ENCODE peak calls at places on chromosomes 16 and 17, in five cellular contexts. One of them, this sample, is unnamed.

GRCh38 chr17:80248894-80249710 is 11.6 kb upstream of the RNF213 start:
- DNase-seq in HCT116: no peak
- DNase-seq in HepG2: no peak
- DNase-seq in GM12878: no peak
- DNase-seq in K562: peak
- DNase-seq in this sample: peak

GRCh38 chr16:11391576-11391975 is 46.3 kb downstream of the RMI2 start:
- DNase-seq in K562: no peak
- DNase-seq in HepG2: no peak
- DNase-seq in HCT116: no peak
- DNase-seq in GM12878: no peak
- DNase-seq in this sample: peak

GRCh38 chr17:14772776-14773175 is 471.9 kb downstream of the HS3ST3B1 start:
- DNase-seq in GM12878: no peak
- DNase-seq in HCT116: no peak
- DNase-seq in HepG2: no peak
- DNase-seq in K562: no peak
- DNase-seq in this sample: no peak

GRCh38 chr17:79949646-79950292 is 85.9 kb downstream of the TBC1D16 start:
- DNase-seq in K562: no peak
- DNase-seq in GM12878: no peak
- DNase-seq in HepG2: no peak
- DNase-seq in HCT116: no peak
- DNase-seq in this sample: peak

GRCh38 chr16:87550510-87550961 is 51.8 kb upstream of the JPH3 start:
- DNase-seq in GM12878: no peak
- DNase-seq in HCT116: no peak
- DNase-seq in HepG2: no peak
- DNase-seq in K562: peak
- DNase-seq in this sample: peak

GRCh38 chr16:89712476-89712805 is 8.3 kb downstream of the VPS9D1 start:
- DNase-seq in HCT116: no peak
- DNase-seq in HepG2: no peak
- DNase-seq in GM12878: no peak
- DNase-seq in K562: peak
- DNase-seq in this sample: peak

GRCh38 chr17:27245230-27245696 is 48.7 kb upstream of the WSB1 start:
- DNase-seq in HCT116: peak
- DNase-seq in K562: peak
- DNase-seq in GM12878: peak
- DNase-seq in HepG2: peak
- DNase-seq in this sample: peak

GRCh38 chr17:42519546-42520444 is 16.2 kb upstream of the NAGLU start:
- DNase-seq in GM12878: no peak
- DNase-seq in HepG2: peak
- DNase-seq in HCT116: peak
- DNase-seq in K562: no peak
- DNase-seq in this sample: no peak

GRCh38 chr17:10325036-10325435 is 47.8 kb downstream of the MYH13 start:
- DNase-seq in GM12878: no peak
- DNase-seq in HepG2: no peak
- DNase-seq in HCT116: no peak
- DNase-seq in K562: no peak
- DNase-seq in this sample: no peak

GRCh38 chr16:19238386-19238785 is 47.1 kb upstream of the CLEC19A start:
- DNase-seq in GM12878: no peak
- DNase-seq in HepG2: no peak
- DNase-seq in HCT116: no peak
- DNase-seq in K562: no peak
- DNase-seq in this sample: no peak

GRCh38 chr17:2042355-2042929 is 620 bp downstream of the OVCA2 start:
- DNase-seq in HepG2: no peak
- DNase-seq in GM12878: no peak
- DNase-seq in HCT116: no peak
- DNase-seq in K562: peak
- DNase-seq in this sample: peak
- TF ChIP-seq REST in HepG2: no peak
- TF ChIP-seq REST in GM12878: no peak
- TF ChIP-seq REST in HCT116: no peak
- TF ChIP-seq REST in K562: no peak
- TF ChIP-seq REST in this sample: no peak

GRCh38 chr17:40519089-40519775 is 17.8 kb upstream of the TNS4 start:
- DNase-seq in K562: no peak
- DNase-seq in HCT116: no peak
- DNase-seq in GM12878: no peak
- DNase-seq in HepG2: no peak
- DNase-seq in this sample: no peak
- TF ChIP-seq YY1 in K562: no peak
- TF ChIP-seq YY1 in HCT116: no peak
- TF ChIP-seq YY1 in GM12878: no peak
- TF ChIP-seq YY1 in HepG2: no peak
- TF ChIP-seq YY1 in this sample: no peak

GRCh38 chr17:6439951-6440350 is 4.3 kb upstream of the PIMREG start:
- DNase-seq in HCT116: no peak
- DNase-seq in HepG2: peak
- DNase-seq in GM12878: no peak
- DNase-seq in K562: no peak
- DNase-seq in this sample: no peak
- TF ChIP-seq REST in HCT116: no peak
- TF ChIP-seq REST in HepG2: no peak
- TF ChIP-seq REST in GM12878: no peak
- TF ChIP-seq REST in K562: no peak
- TF ChIP-seq REST in this sample: no peak

DNA sequence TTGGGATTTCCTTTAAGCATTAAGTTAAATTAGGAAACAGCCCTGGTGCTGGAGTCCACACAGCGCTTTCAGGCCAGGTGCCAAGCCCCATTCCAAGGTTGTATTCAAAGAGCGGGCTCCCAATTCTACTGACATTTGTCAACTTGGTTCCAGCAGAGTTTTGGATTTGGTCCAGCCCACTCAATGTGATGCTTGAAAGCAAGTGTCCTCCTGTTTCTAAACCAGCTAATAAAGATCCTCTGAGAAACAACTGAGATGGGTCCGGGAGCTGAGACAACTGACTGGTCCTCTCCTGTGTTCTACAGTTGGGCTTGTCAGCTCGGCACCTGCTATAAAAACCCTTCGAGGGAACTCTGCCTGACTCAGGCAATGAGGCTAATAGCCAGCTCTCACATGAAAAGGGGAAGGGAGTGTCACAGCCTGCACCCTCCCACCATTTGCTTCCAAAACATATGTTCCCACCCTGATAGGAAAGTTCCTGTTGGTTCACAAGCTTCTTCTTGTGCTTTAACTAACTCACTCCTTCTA is 11.4 kb downstream of the ERN1 start:
- DNase-seq in K562: peak
- DNase-seq in HepG2: no peak
- DNase-seq in HCT116: no peak
- DNase-seq in GM12878: no peak
- DNase-seq in this sample: no peak
- TF ChIP-seq YY1 in K562: no peak
- TF ChIP-seq YY1 in HepG2: no peak
- TF ChIP-seq YY1 in HCT116: no peak
- TF ChIP-seq YY1 in GM12878: no peak
- TF ChIP-seq YY1 in this sample: no peak

DNA sequence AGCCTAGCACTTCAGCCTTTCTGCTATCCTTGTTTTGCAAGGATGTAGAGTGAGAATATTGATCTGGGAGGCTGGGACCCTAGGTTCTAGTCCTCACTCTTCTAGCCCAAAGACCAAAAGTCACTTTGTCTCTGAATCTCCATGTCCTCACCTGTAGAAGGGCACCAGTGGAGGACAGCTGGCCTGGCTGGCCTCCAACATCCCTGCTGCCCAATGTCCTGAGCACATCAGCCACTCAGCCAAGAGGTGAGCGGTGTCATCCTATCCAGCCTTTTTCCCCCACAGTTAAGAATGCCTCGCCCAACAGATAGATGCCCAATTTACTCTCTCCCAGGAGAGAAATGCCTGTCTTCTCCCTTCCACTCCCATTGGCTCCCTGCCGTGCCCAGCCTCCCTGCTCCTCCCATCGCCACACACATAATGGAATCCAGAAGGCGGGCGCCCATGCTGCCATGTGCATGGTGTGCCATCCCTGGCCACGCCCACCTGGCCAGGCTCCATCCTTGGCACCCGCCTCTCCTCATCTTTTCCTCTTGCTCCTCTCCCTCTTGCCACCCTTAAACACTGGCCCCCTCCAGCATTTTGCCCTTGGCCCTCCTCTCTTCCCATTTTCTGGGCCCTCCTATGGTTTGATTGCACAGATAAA is 157.3 kb upstream of the SDK2 start:
- DNase-seq in GM12878: no peak
- DNase-seq in K562: no peak
- DNase-seq in HCT116: no peak
- DNase-seq in HepG2: no peak
- DNase-seq in this sample: no peak
- TF ChIP-seq REST in GM12878: no peak
- TF ChIP-seq REST in K562: no peak
- TF ChIP-seq REST in HCT116: no peak
- TF ChIP-seq REST in HepG2: no peak
- TF ChIP-seq REST in this sample: no peak

DNA sequence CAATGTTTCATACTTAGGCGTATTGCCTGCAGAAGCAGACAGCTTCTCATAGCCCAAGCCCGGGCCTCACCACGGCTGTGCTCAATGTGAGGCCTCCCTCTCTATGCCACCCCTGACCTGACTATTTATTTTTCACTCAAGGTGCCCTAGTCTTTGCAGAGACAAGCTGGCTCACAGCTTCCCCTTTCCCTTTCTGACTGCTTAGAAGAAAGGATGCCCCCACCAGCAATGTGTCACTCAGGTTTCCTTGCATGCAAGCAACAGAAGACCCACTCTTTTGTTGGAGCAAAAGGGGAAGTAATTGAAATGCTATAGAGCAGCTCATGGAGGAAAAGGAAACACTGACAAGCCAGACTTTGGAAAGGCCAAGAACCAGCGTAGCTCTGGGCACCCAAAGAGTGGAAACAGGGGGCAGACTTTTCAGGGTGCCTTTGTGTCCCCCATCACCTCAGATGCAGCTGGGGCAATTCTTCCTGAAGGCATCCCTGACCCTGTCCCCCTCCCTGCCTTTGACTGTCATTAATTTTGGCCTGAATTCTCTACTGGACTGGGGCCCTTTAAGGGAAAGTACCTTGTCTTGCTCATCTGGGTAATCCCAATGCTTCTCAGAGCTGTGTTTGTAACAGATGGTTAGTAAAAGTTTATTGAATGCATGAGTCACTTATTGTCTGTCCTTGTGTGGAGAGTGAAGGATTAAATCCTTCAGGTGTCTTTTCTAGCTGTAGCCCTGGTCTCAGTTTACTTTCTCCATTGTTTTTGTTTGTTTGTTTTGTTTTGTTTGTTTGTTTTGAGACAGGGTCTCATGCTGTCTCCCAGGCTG is 17.8 kb downstream of the RGS9 start:
- DNase-seq in GM12878: no peak
- DNase-seq in HepG2: no peak
- DNase-seq in HCT116: no peak
- DNase-seq in K562: no peak
- DNase-seq in this sample: no peak
- TF ChIP-seq YY1 in GM12878: no peak
- TF ChIP-seq YY1 in HepG2: no peak
- TF ChIP-seq YY1 in HCT116: no peak
- TF ChIP-seq YY1 in K562: no peak
- TF ChIP-seq YY1 in this sample: no peak

This sample was measured in SK-N-SH.